ENCODE peak calls at places on chromosomes 11 and 22, in four cellular contexts. One of them, this sample, is unnamed.

GRCh38 chr11:103515283-103515682 is 406.1 kb downstream of the DYNC2H1 start:
- DNase-seq in left ventricle myocardium inferior: no peak
- DNase-seq in astrocyte: no peak
- DNase-seq in tibial nerve: no peak
- DNase-seq in this sample: no peak

GRCh38 chr11:69840371-69841169 is 21.4 kb upstream of the FGF3 start:
- DNase-seq in astrocyte: no peak
- DNase-seq in left ventricle myocardium inferior: no peak
- DNase-seq in tibial nerve: no peak
- DNase-seq in this sample: peak

GRCh38 chr22:19818264-19819208 is 36.1 kb downstream of the GNB1L start:
- DNase-seq in left ventricle myocardium inferior: no peak
- DNase-seq in astrocyte: no peak
- DNase-seq in tibial nerve: no peak
- DNase-seq in this sample: no peak

GRCh38 chr11:12704049-12704448 is 29.8 kb downstream of the TEAD1 start:
- DNase-seq in tibial nerve: no peak
- DNase-seq in left ventricle myocardium inferior: no peak
- DNase-seq in astrocyte: peak
- DNase-seq in this sample: peak

GRCh38 chr11:36235750-36236149 is 53.5 kb downstream of the COMMD9 start:
- DNase-seq in left ventricle myocardium inferior: no peak
- DNase-seq in astrocyte: peak
- DNase-seq in tibial nerve: no peak
- DNase-seq in this sample: no peak

GRCh38 chr22:44423556-44423955 is 74.5 kb downstream of the RTL6 start:
- DNase-seq in left ventricle myocardium inferior: no peak
- DNase-seq in astrocyte: no peak
- DNase-seq in tibial nerve: no peak
- DNase-seq in this sample: no peak

GRCh38 chr11:13055200-13055599 is 46.1 kb downstream of the RASSF10 start:
- DNase-seq in left ventricle myocardium inferior: no peak
- DNase-seq in astrocyte: no peak
- DNase-seq in tibial nerve: no peak
- DNase-seq in this sample: no peak

GRCh38 chr11:3213659-3214419 is 4.8 kb downstream of the MRGPRG start:
- DNase-seq in tibial nerve: peak
- DNase-seq in left ventricle myocardium inferior: peak
- DNase-seq in astrocyte: no peak
- DNase-seq in this sample: no peak

GRCh38 chr11:40924915-40925314 is 534.5 kb downstream of the LRRC4C start:
- DNase-seq in left ventricle myocardium inferior: no peak
- DNase-seq in astrocyte: no peak
- DNase-seq in tibial nerve: no peak
- DNase-seq in this sample: peak

DNA sequence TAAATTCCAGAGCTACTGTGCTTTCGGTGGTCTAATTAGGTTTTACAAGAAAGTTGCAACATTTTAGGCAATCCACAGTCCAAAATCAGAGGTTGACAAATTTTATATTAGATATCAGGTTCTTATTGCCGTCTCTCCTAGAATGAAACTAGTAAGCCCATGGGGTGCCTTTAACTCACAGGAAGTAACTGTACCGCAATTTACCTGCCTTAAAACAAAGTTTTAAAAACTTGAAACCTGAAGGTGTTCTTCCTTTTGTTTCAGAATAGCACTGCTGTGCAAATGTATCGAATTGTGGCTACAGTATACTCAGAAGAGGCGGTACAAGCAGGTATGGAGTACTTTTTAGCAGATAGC is 77.2 kb downstream of the PISD start:
- DNase-seq in tibial nerve: no peak
- DNase-seq in left ventricle myocardium inferior: no peak
- DNase-seq in astrocyte: no peak
- DNase-seq in this sample: no peak
- H3K27ac ChIP-seq in tibial nerve: no peak
- H3K27ac ChIP-seq in left ventricle myocardium inferior: no peak
- H3K27ac ChIP-seq in astrocyte: peak
- H3K27ac ChIP-seq in this sample: no peak

GRCh38 chr11:112834277-112834755 is 126.9 kb upstream of the NCAM1 start:
- DNase-seq in left ventricle myocardium inferior: peak
- DNase-seq in astrocyte: no peak
- DNase-seq in tibial nerve: no peak
- DNase-seq in this sample: no peak

GRCh38 chr11:112835556-112835955 is 125.7 kb upstream of the NCAM1 start:
- DNase-seq in astrocyte: no peak
- DNase-seq in tibial nerve: no peak
- DNase-seq in left ventricle myocardium inferior: no peak
- DNase-seq in this sample: no peak

GRCh38 chr11:112841719-112842118 is 119.5 kb upstream of the NCAM1 start:
- DNase-seq in astrocyte: no peak
- DNase-seq in left ventricle myocardium inferior: no peak
- DNase-seq in tibial nerve: no peak
- DNase-seq in this sample: no peak

GRCh38 chr11:112839051-112839450 is 122.2 kb upstream of the NCAM1 start:
- DNase-seq in tibial nerve: no peak
- DNase-seq in astrocyte: no peak
- DNase-seq in left ventricle myocardium inferior: no peak
- DNase-seq in this sample: no peak

DNA sequence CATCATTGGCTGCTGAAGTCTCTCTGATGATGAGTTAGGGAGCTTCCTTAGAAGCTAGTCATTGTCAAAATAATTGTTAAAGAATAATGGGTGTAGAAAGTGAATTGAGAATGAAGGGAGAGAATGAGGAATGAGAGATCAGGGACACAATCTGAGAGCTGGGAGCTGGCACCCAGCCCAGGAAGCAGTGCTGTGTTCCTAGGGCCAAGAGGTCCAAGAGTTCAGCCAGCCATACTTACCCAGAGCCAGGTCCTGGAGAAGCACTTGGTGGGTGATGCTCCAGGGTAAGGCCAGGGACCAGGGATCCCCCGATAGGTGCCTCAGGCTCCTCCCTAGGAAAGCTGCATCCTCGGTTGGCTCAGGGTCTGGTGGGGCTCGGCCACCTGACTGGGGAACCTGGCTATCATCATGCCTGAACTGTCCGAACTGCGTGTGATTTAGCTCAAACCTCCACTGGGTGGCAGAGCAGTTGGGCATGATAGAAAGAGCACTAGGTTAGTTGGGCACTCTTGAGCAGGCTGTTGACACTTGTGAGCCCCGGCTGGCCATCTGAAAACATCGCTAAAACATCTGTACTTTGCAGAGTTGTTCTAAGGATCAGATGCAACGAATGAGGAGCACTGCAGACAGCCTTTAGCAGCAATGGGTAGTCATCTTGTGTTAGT is 123.9 kb upstream of the NCAM1 start:
- DNase-seq in tibial nerve: no peak
- DNase-seq in left ventricle myocardium inferior: no peak
- DNase-seq in astrocyte: no peak
- DNase-seq in this sample: no peak
- TF ChIP-seq CTCF in tibial nerve: no peak
- TF ChIP-seq CTCF in left ventricle myocardium inferior: peak
- TF ChIP-seq CTCF in astrocyte: no peak
- TF ChIP-seq CTCF in this sample: no peak

GRCh38 chr11:130798280-130798679 is 118.0 kb downstream of the SNX19 start:
- DNase-seq in astrocyte: peak
- DNase-seq in left ventricle myocardium inferior: no peak
- DNase-seq in tibial nerve: no peak
- DNase-seq in this sample: peak
- H3K27ac ChIP-seq in astrocyte: peak
- H3K27ac ChIP-seq in left ventricle myocardium inferior: no peak
- H3K27ac ChIP-seq in tibial nerve: no peak
- H3K27ac ChIP-seq in this sample: peak

GRCh38 chr11:72454791-72455190 is 20.5 kb upstream of the CLPB start:
- DNase-seq in astrocyte: no peak
- DNase-seq in left ventricle myocardium inferior: no peak
- DNase-seq in tibial nerve: no peak
- DNase-seq in this sample: no peak
- TF ChIP-seq CTCF in astrocyte: peak
- TF ChIP-seq CTCF in left ventricle myocardium inferior: no peak
- TF ChIP-seq CTCF in tibial nerve: no peak
- TF ChIP-seq CTCF in this sample: no peak

DNA sequence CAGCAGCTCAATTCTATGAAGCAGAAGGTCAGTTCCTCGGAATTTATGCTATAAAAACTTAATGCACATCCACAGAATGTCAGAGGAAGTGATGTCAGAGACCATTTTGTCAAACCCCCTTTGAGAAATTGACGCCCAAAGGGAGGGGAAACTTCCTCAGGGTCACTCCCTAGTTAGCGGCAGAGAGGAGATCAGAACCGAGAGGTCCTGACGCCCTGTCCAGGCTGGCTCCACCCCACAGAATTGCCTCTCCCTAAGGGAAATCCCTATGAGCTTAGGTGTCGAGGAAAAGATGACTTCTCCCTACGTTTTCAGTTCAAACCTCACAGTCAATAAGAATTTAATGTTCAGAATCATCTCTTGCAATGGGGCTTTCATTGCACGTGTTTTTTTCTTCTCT is 148.9 kb upstream of the TIMP3 start:
- DNase-seq in left ventricle myocardium inferior: no peak
- DNase-seq in tibial nerve: no peak
- DNase-seq in astrocyte: no peak
- DNase-seq in this sample: no peak
- H3K27ac ChIP-seq in left ventricle myocardium inferior: peak
- H3K27ac ChIP-seq in tibial nerve: no peak
- H3K27ac ChIP-seq in astrocyte: no peak
- H3K27ac ChIP-seq in this sample: no peak